ENCODE peak calls at places on chromosomes 7 and 10, in six cellular contexts. V, P, O, J, X and D are unnamed samples.

GRCh38 chr10:23439920-23440875 is 1.3 kb downstream of the OTUD1 start:
- DNase-seq in V (peak), P (peak), O (peak), J (no peak), X (peak), D (no peak)

GRCh38 chr10:29141761-29142160 is 147.1 kb upstream of the LYZL1 start:
- DNase-seq in V (no peak), P (no peak), O (no peak), J (no peak), X (no peak), D (no peak)

GRCh38 chr7:44461387-44461786 is 29.1 kb downstream of the NUDCD3 start:
- DNase-seq in V (no peak), P (no peak), O (peak), J (no peak), X (no peak), D (peak)

GRCh38 chr7:3538051-3538450 is 237.0 kb downstream of the SDK1 start:
- DNase-seq in V (no peak), P (no peak), O (no peak), J (no peak), X (no peak), D (no peak)

GRCh38 chr7:134764365-134764764 is 15.1 kb upstream of the CALD1 start:
- DNase-seq in V (no peak), P (no peak), O (no peak), J (no peak), X (no peak), D (no peak)

GRCh38 chr7:121485457-121486243 is 89.5 kb upstream of the FAM3C start:
- DNase-seq in V (peak), P (no peak), O (no peak), J (no peak), X (no peak), D (peak)

GRCh38 chr10:74194999-74195398 is 44.0 kb downstream of the ADK start:
- DNase-seq in V (no peak), P (no peak), O (no peak), J (no peak), X (no peak), D (no peak)

GRCh38 chr10:12221323-12222298 is 25.6 kb downstream of the CDC123 start:
- DNase-seq in V (no peak), P (no peak), O (peak), J (peak), X (no peak), D (no peak)

GRCh38 chr10:130484912-130485180 is 348.7 kb downstream of the GLRX3 start:
- DNase-seq in V (peak), P (no peak), O (no peak), J (no peak), X (no peak), D (no peak)

GRCh38 chr10:95183451-95184230 is 10.4 kb upstream of the ACSM6 start:
- DNase-seq in V (peak), P (peak), O (peak), J (peak), X (peak), D (peak)

GRCh38 chr7:66905689-66906088 is 15.3 kb upstream of the TMEM248 start:
- DNase-seq in V (no peak), P (no peak), O (peak), J (no peak), X (no peak), D (no peak)
- TF ChIP-seq CTCF in V (no peak), P (no peak), O (peak), J (peak), X (no peak), D (peak)

GRCh38 chr7:90771281-90771680 is 175.2 kb downstream of the CDK14 start:
- DNase-seq in V (no peak), P (no peak), O (no peak), J (no peak), X (no peak), D (peak)

GRCh38 chr7:90777075-90777864 is 181.1 kb downstream of the CDK14 start:
- DNase-seq in V (no peak), P (no peak), O (no peak), J (no peak), X (no peak), D (no peak)

GRCh38 chr7:90773269-90773668 is 177.1 kb downstream of the CDK14 start:
- DNase-seq in V (no peak), P (no peak), O (no peak), J (no peak), X (no peak), D (no peak)

GRCh38 chr7:90772410-90772809 is 176.3 kb downstream of the CDK14 start:
- DNase-seq in V (no peak), P (no peak), O (peak), J (no peak), X (no peak), D (no peak)

GRCh38 chr7:90775383-90775965 is 179.4 kb downstream of the CDK14 start:
- DNase-seq in V (no peak), P (no peak), O (no peak), J (no peak), X (no peak), D (no peak)
- H3K4me3 ChIP-seq in V (no peak), P (no peak), O (no peak), J (no peak), X (no peak), D (no peak)

GRCh38 chr10:61822096-61822495 is 79.4 kb upstream of the ARID5B start:
- DNase-seq in V (no peak), P (no peak), O (no peak), J (no peak), X (no peak), D (no peak)
- TF ChIP-seq CTCF in V (no peak), P (no peak), O (no peak), J (no peak), X (no peak), D (no peak)

GRCh38 chr10:21299330-21299729 is 226.2 kb downstream of the SKIDA1 start:
- DNase-seq in V (no peak), P (no peak), O (no peak), J (no peak), X (no peak), D (no peak)
- H3K4me3 ChIP-seq in V (no peak), P (no peak), O (no peak), J (no peak), X (no peak), D (no peak)

DNA sequence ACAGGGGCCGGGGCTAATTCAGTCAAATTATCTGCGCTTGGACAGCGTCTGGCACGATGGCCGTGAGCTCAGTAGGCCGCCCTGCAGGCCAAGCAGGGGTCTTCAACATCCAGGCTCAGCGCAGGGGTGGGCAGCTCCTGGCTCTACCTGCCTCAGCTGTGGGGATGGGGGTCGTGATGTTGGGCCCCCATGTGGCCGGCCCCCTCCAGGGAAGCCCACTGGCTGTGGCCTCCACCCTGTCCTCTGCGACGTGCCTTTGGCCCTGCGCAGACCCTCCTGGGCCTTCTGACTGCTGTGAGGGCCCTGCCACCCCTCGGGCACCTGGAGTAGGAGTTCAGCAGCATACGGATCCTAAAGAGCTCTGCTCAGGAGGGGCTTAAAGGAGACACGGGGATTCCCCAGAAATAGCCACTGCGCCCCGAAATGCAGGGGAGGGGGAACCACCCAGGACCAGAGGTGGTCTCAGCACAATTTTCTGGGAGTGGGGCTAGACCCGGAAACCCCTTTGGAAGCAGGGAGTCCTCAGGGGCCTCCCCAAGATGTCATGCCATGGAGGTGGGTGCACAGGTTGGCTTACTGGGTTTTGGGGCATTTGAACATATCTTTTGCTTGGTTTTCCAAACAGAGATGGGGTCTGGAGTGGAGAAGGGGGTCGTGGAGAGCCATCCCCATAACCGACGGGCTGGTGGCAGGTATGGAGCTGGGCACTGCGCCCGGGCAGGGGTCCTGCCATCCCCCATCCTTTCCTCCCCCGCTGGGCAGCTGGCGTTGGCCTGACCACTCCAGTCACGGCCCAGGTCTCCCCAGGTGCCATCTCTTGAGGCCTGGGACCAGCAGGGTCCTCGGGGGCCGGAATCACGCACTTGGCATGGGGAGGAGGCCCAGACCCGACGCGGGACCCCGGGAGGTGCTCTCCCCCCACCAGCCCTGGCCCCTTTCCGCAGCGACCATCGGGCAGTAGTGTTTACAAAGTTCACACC is 4.0 kb upstream of the ADAP1 start:
- DNase-seq in V (peak), P (no peak), O (no peak), J (no peak), X (no peak), D (no peak)
- TF ChIP-seq CTCF in V (no peak), P (no peak), O (peak), J (no peak), X (no peak), D (no peak)